ENCODE peak calls at places on chromosomes 6 and 20, in ten cellular contexts. Y, B, E, X, M, V, A, U, S and G are unnamed samples.

GRCh38 chr6:121093928-121094327 is 240.4 kb downstream of the TBC1D32 start:
- DNase-seq in U (no peak), A (peak), E (peak), X (no peak), M (no peak), B (no peak), V (no peak), S (no peak), Y (no peak), G (peak)

GRCh38 chr20:49483018-49483705 is 694 bp upstream of the KCNB1 start:
- DNase-seq in U (no peak), Y (no peak), B (no peak), M (no peak), V (no peak), S (no peak), A (no peak), X (peak), E (no peak), G (no peak)

GRCh38 chr6:66937180-66937579 is 1230.2 kb upstream of the EYS start:
- DNase-seq in S (no peak), Y (no peak), E (no peak), U (no peak), B (no peak), V (no peak), M (no peak), A (no peak), X (no peak), G (no peak)

GRCh38 chr6:81204741-81205140 is 547.7 kb downstream of the TENT5A start:
- DNase-seq in U (no peak), X (no peak), Y (no peak), S (no peak), M (no peak), E (peak), V (no peak), B (no peak), A (peak), G (peak)

GRCh38 chr6:28207244-28208179 is 17.6 kb upstream of the ZSCAN9 start:
- DNase-seq in S (peak), Y (peak), B (peak), M (no peak), X (peak), E (peak), A (no peak), V (no peak), U (no peak), G (peak)

GRCh38 chr6:40410792-40411191 is 176.4 kb downstream of the LRFN2 start:
- DNase-seq in E (no peak), B (no peak), M (no peak), V (no peak), A (no peak), X (peak), U (no peak), S (no peak), Y (no peak), G (no peak)

GRCh38 chr6:34552620-34553019 is 3.5 kb downstream of the SPDEF start:
- DNase-seq in Y (no peak), V (no peak), X (no peak), B (no peak), M (no peak), A (no peak), E (no peak), U (no peak), S (no peak), G (no peak)

GRCh38 chr6:19599813-19600464 is 237.2 kb upstream of the ID4 start:
- DNase-seq in V (no peak), B (no peak), S (no peak), E (no peak), X (no peak), M (no peak), U (no peak), A (no peak), Y (no peak), G (no peak)

GRCh38 chr6:15243994-15244604 is 1.8 kb upstream of the JARID2 start:
- DNase-seq in S (no peak), U (no peak), A (no peak), V (no peak), M (no peak), X (no peak), B (no peak), E (peak), Y (peak), G (no peak)

GRCh38 chr6:138307352-138307751 is 70.4 kb upstream of the SMIM28 start:
- DNase-seq in V (peak), S (no peak), M (no peak), E (peak), A (no peak), X (no peak), Y (no peak), U (no peak), B (no peak), G (no peak)

DNA sequence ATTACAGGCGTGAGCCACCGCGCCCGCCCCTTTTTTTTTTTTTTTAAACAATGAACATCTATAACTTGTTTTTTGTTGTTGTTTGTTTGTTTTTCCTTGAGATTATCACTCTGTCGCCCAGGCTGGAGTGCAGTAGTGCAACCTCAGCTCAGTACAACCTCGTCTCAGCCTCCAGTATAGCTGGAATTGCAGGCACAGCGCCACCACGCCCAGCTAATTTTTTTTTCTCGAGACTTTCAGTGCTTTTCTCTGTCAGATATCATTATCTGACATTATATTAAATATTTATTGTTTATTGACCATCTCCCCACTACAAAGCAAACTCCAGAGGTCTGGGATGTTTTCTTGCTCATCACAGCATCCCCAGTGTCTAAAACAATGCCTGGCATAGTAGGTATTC is 2.3 kb upstream of the DLK2 start:
- DNase-seq in B (no peak), V (peak), E (no peak), M (no peak), X (no peak), S (no peak), U (no peak), A (no peak), Y (peak), G (no peak)
- TF ChIP-seq CTCF in B (no peak), V (peak), E (no peak), M (no peak), X (no peak), S (no peak), U (no peak), A (no peak), Y (peak), G (no peak)

DNA sequence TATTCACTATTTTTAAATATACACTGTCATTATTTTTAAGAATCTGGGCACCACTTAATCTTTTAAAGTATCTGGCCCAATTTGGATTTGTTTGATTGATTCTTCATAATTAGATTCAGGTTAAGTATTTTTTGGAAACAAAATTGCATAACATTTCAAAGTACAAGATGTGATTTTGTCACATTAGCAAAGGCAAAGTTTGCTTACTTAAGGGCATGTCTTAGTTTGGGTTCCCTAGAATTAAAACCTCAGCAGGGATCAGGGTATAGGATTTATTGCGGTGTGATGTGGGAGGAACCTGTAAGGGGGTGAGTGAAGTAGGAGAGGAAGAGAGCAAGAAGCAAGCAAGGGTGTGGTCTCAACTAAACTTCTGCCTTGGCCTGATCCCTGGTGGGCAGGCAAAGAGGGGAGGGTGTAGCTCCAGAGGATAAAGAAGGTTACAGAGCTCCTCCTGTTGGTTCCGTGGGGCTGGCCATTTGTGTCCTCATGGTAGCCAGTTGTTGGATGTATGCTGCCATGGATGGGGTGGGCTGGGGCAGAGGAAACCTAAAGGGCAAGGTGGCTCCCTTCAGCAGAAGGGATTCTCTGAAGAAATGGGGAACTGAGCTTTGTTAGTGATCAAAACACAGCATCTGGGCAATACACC is 668.7 kb upstream of the SLC35B3 start:
- DNase-seq in M (no peak), U (no peak), V (no peak), S (no peak), X (no peak), A (no peak), E (no peak), Y (no peak), B (no peak), G (no peak)
- TF ChIP-seq CTCF in M (no peak), U (no peak), V (no peak), S (no peak), X (no peak), A (no peak), E (no peak), Y (no peak), B (no peak), G (no peak)

DNA sequence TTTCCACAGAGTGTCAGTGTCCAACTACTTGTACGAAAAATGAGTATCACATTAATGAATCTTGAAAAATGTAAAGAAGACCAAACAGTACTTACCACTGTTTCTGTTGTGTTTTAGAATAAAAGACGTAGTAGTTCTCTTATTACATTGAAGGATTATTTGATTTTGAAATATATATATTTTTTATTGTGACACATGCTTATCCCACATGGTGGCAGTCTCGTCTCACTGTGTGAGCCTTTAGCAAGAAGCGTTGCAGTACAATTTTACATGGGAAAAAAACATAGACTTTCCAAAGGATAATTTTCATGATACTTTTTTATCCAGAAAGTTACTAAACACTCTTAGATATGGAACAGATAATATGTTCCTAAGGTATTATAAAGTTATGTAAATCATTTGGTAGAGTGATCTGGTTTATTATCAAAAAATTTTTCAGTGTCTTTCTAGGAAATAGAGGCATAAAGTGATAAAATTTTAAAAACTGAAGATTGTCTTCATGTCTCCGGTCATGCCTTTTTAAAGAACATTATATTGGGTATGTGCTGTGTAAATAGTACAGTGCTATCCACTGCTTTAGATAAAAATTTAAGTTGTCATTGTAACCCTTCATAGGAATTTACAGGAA is 117.5 kb upstream of the SAMD5 start:
- DNase-seq in Y (peak), X (peak), B (peak), S (no peak), A (peak), M (no peak), E (peak), U (no peak), V (peak), G (peak)
- TF ChIP-seq CTCF in Y (peak), X (peak), B (no peak), S (no peak), A (peak), M (no peak), E (peak), U (no peak), V (peak), G (peak)

GRCh38 chr6:118970866-118971265 is 35.9 kb upstream of the MCM9 start:
- DNase-seq in E (no peak), Y (no peak), S (no peak), M (no peak), V (no peak), U (no peak), X (no peak), A (no peak), B (no peak), G (no peak)

GRCh38 chr6:118965843-118966242 is 30.9 kb upstream of the MCM9 start:
- DNase-seq in B (no peak), V (no peak), U (no peak), X (no peak), Y (no peak), E (no peak), S (no peak), A (no peak), M (no peak), G (no peak)

GRCh38 chr6:118967239-118967638 is 32.3 kb upstream of the MCM9 start:
- DNase-seq in V (no peak), M (no peak), B (no peak), Y (no peak), X (no peak), U (no peak), E (no peak), A (no peak), S (no peak), G (no peak)

GRCh38 chr6:118965354-118965753 is 30.4 kb upstream of the MCM9 start:
- DNase-seq in S (no peak), A (no peak), Y (no peak), U (no peak), E (peak), M (no peak), V (no peak), X (no peak), B (no peak), G (no peak)

GRCh38 chr6:118968416-118968815 is 33.5 kb upstream of the MCM9 start:
- DNase-seq in S (no peak), A (peak), X (no peak), E (peak), U (no peak), V (peak), Y (peak), B (no peak), M (no peak), G (peak)
- TF ChIP-seq CTCF in S (no peak), A (peak), X (peak), E (peak), U (no peak), V (peak), Y (peak), B (no peak), M (no peak), G (peak)